ENCODE peak calls at places on chromosomes 1 and 21, in five cellular contexts. P is CD14-positive monocyte; O is astrocyte of the cerebellum; U is CD8-positive, alpha-beta T cell; F is suprapubic skin. L is an unnamed sample.

GRCh38 chr1:116751626-116752025 is 2.6 kb upstream of the CD2 start:
- DNase-seq in F (no peak), U (no peak), O (no peak), P (no peak), L (no peak)

GRCh38 chr1:179169616-179170467 is 59.6 kb downstream of the ABL2 start:
- DNase-seq in U (no peak), F (no peak), O (peak; percentile 52), P (no peak), L (no peak)

GRCh38 chr1:24418898-24419628 is 3.5 kb downstream of the NIPAL3 start:
- DNase-seq in P (no peak), F (no peak), U (no peak), O (peak; percentile 60), L (no peak)

GRCh38 chr1:19786988-19787423 is 12.7 kb downstream of the TMCO4 start:
- DNase-seq in F (no peak), P (no peak), U (no peak), O (no peak), L (no peak)

GRCh38 chr1:87953732-87954344 is 625.2 kb downstream of the LMO4 start:
- DNase-seq in P (peak; percentile 61), F (no peak), O (peak; percentile 57), U (peak; percentile 60), L (peak; percentile 34)

GRCh38 chr21:35488941-35489340 is 439.8 kb upstream of the RUNX1 start:
- DNase-seq in F (no peak), P (no peak), U (no peak), O (no peak), L (no peak)

GRCh38 chr1:32201011-32201855 is 838 bp downstream of the CCDC28B start:
- DNase-seq in O (no peak), P (no peak), U (peak; percentile 88), F (peak; percentile 85), L (no peak)

GRCh38 chr1:58618303-58618702 is 41.3 kb upstream of the TACSTD2 start:
- DNase-seq in F (peak; percentile 75), U (no peak), P (peak; percentile 92), O (peak; percentile 45), L (peak; percentile 97)

GRCh38 chr1:164563821-164564251 is 4.9 kb downstream of the PBX1 start:
- DNase-seq in U (no peak), O (no peak), P (no peak), F (no peak), L (no peak)

GRCh38 chr1:46445773-46446256 is 43.8 kb upstream of the DMBX1 start:
- DNase-seq in P (no peak), O (no peak), F (no peak), U (no peak), L (no peak)

GRCh38 chr1:145845144-145845513 is 301 bp upstream of the NUDT17 start:
- DNase-seq in O (no peak), F (no peak), P (no peak), U (no peak), L (no peak)

GRCh38 chr1:54132485-54132884 is 20.3 kb downstream of the CDCP2 start:
- DNase-seq in U (no peak), O (no peak), P (no peak), F (no peak), L (no peak)

GRCh38 chr1:156276532-156276931 is 6.1 kb downstream of the SMG5 start:
- DNase-seq in P (no peak), F (no peak), U (no peak), O (no peak), L (no peak)

GRCh38 chr1:58460469-58460868 is 86.1 kb downstream of the OMA1 start:
- DNase-seq in U (no peak), F (no peak), P (no peak), O (no peak), L (no peak)

GRCh38 chr21:27425172-27425571 is 458.3 kb upstream of the ADAMTS5 start:
- DNase-seq in F (no peak), U (no peak), O (no peak), P (no peak), L (no peak)

GRCh38 chr1:229027622-229028182 is 243.2 kb upstream of the RAB4A start:
- DNase-seq in O (no peak), F (no peak), U (no peak), P (peak; percentile 77), L (no peak)

GRCh38 chr1:212595787-212596714 is 12.5 kb upstream of the ATF3 start:
- DNase-seq in U (peak; percentile 28), P (no peak), F (peak; percentile 52), O (peak; percentile 93), L (peak; percentile 97)

GRCh38 chr21:31446206-31446900 is 102.3 kb upstream of the TIAM1 start:
- DNase-seq in F (no peak), U (peak; percentile 57), O (no peak), P (no peak), L (no peak)

GRCh38 chr1:93628682-93629081 is 53.0 kb downstream of the BCAR3 start:
- DNase-seq in F (no peak), P (no peak), O (no peak), U (no peak), L (no peak)

GRCh38 chr1:167276969-167277368 is 56.3 kb downstream of the POU2F1 start:
- DNase-seq in P (no peak), U (no peak), O (no peak), F (no peak), L (no peak)

GRCh38 chr1:198656500-198656932 is 17.7 kb downstream of the PTPRC start:
- DNase-seq in U (peak; percentile 80), P (peak; percentile 75), F (peak; percentile 67), O (no peak), L (no peak)

GRCh38 chr1:21900766-21901472 is 36.2 kb downstream of the HSPG2 start:
- DNase-seq in F (no peak), U (no peak), O (no peak), P (no peak), L (no peak)

GRCh38 chr1:3530931-3531818 is 76.7 kb downstream of the ARHGEF16 start:
- DNase-seq in U (peak; percentile 77), O (no peak), P (no peak), F (peak; percentile 90), L (peak; percentile 31)

GRCh38 chr1:2956571-2956970 is 64.7 kb upstream of the ACTRT2 start:
- DNase-seq in U (no peak), P (no peak), O (no peak), F (no peak), L (no peak)

GRCh38 chr1:70441392-70442035 is 30.4 kb downstream of the CTH start:
- DNase-seq in U (no peak), O (no peak), P (no peak), F (no peak), L (no peak)

GRCh38 chr1:115112496-115113375 is 23.4 kb upstream of the TSPAN2 start:
- DNase-seq in O (no peak), P (no peak), F (no peak), U (peak; percentile 67), L (no peak)

GRCh38 chr1:100132566-100133477 is at the start of the genes SASS6 and TRMT13:
- DNase-seq in U (peak; percentile 94), F (peak; percentile 98), O (peak; percentile 97), P (peak; percentile 98), L (peak; percentile 94)

DNA sequence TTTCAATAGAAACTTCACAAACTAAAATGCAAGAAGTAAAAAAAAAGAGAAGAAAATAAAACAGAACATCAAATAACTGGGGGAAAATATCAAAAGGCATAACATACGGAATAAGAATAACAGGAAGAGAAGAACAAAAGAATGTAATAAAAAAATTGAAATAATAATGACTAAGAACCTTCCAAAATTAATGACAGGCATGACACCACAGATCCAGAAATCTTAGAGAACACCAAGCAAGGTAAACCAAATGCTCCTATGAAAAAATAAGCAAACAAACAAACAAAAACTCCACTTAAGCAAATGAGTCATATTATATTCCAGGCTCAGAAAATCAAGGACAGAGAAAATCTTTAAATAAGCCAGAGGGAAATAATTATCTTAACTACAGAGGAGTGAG is 8.7 kb downstream of the OR10J1 start:
- DNase-seq in O (no peak), P (no peak), U (no peak), F (no peak), L (no peak)
- TF ChIP-seq CTCF in O (no peak), P (no peak), U (no peak), F (no peak), L (no peak)

GRCh38 chr1:215768303-215768702 is 201.2 kb downstream of the KCTD3 start:
- DNase-seq in O (no peak), P (no peak), F (no peak), U (no peak), L (no peak)

GRCh38 chr1:215767761-215768160 is 200.7 kb downstream of the KCTD3 start:
- DNase-seq in O (no peak), P (no peak), F (no peak), U (no peak), L (no peak)

GRCh38 chr1:215761446-215761845 is 194.3 kb downstream of the KCTD3 start:
- DNase-seq in U (no peak), O (no peak), F (no peak), P (no peak), L (no peak)

GRCh38 chr1:215766521-215766920 is 199.4 kb downstream of the KCTD3 start:
- DNase-seq in F (no peak), U (no peak), P (no peak), O (no peak), L (no peak)
- TF ChIP-seq CTCF in F (no peak), U (no peak), P (no peak), O (no peak), L (no peak)

GRCh38 chr1:178036090-178036489 is 57.8 kb upstream of the RASAL2 start:
- DNase-seq in F (no peak), U (no peak), O (no peak), P (no peak), L (no peak)

GRCh38 chr1:178033019-178033418 is 60.9 kb upstream of the RASAL2 start:
- DNase-seq in O (no peak), U (no peak), P (no peak), F (no peak), L (no peak)

GRCh38 chr1:178031856-178032320 is 62.0 kb upstream of the RASAL2 start:
- DNase-seq in U (no peak), O (peak; percentile 92), F (peak; percentile 92), P (peak; percentile 62), L (peak; percentile 62)

GRCh38 chr1:178037510-178038253 is 56.2 kb upstream of the RASAL2 start:
- DNase-seq in F (peak; percentile 84), U (no peak), O (no peak), P (peak; percentile 63), L (no peak)

DNA sequence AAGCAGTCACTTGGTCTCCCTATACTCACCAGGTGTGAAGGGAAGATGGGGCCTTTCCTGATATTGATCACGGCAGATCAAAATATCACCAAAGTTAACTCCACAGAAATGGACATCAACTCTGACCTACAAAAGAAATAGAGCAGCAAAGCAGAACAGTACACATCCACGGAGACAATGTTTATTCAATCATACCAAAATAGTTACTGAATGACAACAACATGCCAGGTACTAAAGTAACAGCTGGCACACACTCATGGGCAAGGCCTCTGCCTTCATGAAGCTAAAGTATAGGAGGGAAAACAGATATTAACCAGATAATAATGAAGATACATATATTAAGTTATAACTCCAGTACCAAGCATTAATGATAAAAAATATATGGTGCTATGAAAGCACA is 59.2 kb upstream of the RASAL2 start:
- DNase-seq in P (no peak), F (no peak), U (no peak), O (no peak), L (no peak)
- TF ChIP-seq CTCF in P (no peak), F (no peak), U (no peak), O (no peak), L (no peak)

DNA sequence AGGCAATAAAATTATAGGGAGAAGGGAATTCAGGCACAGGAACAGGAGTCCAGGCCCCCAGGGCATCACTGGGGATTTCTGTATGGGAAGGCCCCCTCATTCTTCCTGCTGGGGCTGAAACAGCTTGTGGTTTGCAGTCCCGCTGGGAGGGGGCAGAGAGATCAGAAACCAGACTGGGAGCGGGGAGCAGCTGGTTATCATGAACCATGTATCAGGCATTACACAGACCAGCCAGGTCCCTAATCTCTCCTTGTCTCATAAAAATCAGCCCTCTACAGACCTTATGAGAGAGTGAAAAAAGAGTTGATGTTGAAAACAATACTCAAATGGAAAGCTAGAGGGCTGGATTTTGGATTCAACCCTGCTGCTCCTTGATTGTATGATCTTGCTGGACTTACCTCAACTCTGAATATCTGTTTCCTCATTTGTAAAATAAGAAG is 93.4 kb upstream of the F3 start:
- DNase-seq in U (no peak), F (no peak), P (no peak), O (no peak), L (no peak)
- TF ChIP-seq CTCF in U (no peak), F (no peak), P (no peak), O (peak; percentile 35), L (no peak)

L was measured in kidney epithelial cell.